ENCODE peak calls at places on chromosomes 1 and 21, in seven cellular contexts. B is NB4, C is mucosa of descending colon, E is OCI-LY7, Y is AG10803, Z is Calu3, P is endothelial cell. J is an unnamed sample.

GRCh38 chr1:204941415-204942338 is 71.0 kb downstream of the NFASC start:
- DNase-seq in P (peak; percentile 85), E (peak; percentile 57), Z (peak; percentile 75), Y (peak; percentile 64), C (peak; percentile 80), B (peak; percentile 57), J (peak; percentile 84)

GRCh38 chr1:150152772-150153461 is 3.2 kb downstream of the PLEKHO1 start:
- DNase-seq in Y (peak; percentile 58), E (no peak), Z (no peak), C (no peak), B (no peak), P (no peak), J (no peak)

GRCh38 chr1:200409203-200409760 is 554 bp downstream of the ZNF281 start:
- DNase-seq in C (peak; percentile 42), E (peak; percentile 38), B (peak; percentile 61), Y (peak; percentile 29), P (peak; percentile 47), Z (no peak), J (peak; percentile 57)

GRCh38 chr1:230307213-230307612 is 118.9 kb downstream of the PGBD5 start:
- DNase-seq in C (no peak), B (no peak), Z (peak; percentile 80), P (no peak), Y (no peak), E (no peak), J (no peak)

GRCh38 chr1:51955797-51956527 is 34.5 kb downstream of the RAB3B start:
- DNase-seq in C (peak; percentile 17), Y (no peak), Z (no peak), B (no peak), E (peak; percentile 57), P (no peak), J (no peak)

GRCh38 chr1:110058591-110058990 is 11.9 kb downstream of the ALX3 start:
- DNase-seq in B (no peak), P (no peak), E (no peak), C (no peak), Y (no peak), Z (no peak), J (no peak)

GRCh38 chr1:219414250-219414649 is 198.7 kb downstream of the ZC3H11B start:
- DNase-seq in B (no peak), Z (no peak), P (no peak), C (no peak), E (no peak), Y (no peak), J (no peak)

GRCh38 chr1:69952691-69953090 is 252.7 kb downstream of the LRRC40 start:
- DNase-seq in Z (no peak), E (no peak), C (no peak), Y (peak; percentile 27), B (no peak), P (no peak), J (no peak)

GRCh38 chr1:184755226-184756065 is 788 bp upstream of the EDEM3 start:
- DNase-seq in P (no peak), C (peak; percentile 49), B (peak; percentile 57), E (peak; percentile 33), Y (peak; percentile 28), Z (peak; percentile 24), J (no peak)

GRCh38 chr1:7680791-7681165 is 90.3 kb upstream of the VAMP3 start:
- DNase-seq in P (no peak), Y (peak; percentile 2), Z (no peak), C (peak; percentile 39), B (no peak), E (no peak), J (no peak)

GRCh38 chr21:45129231-45129923 is 55.0 kb downstream of the ADARB1 start:
- DNase-seq in B (no peak), E (no peak), Y (peak; percentile 57), Z (peak; percentile 11), P (no peak), C (no peak), J (no peak)

GRCh38 chr1:206001476-206001888 is 1.7 kb downstream of the RAB7B start:
- DNase-seq in Z (peak; percentile 48), B (peak; percentile 94), Y (peak; percentile 92), E (no peak), C (no peak), P (no peak), J (no peak)

GRCh38 chr1:25802915-25803314 is 2.9 kb downstream of the SELENON start:
- DNase-seq in C (no peak), B (no peak), Z (no peak), P (no peak), Y (no peak), E (peak; percentile 47), J (no peak)

GRCh38 chr21:31866077-31866511 is 6.7 kb upstream of the HUNK start:
- DNase-seq in E (peak; percentile 73), Z (peak; percentile 89), C (peak; percentile 96), P (peak; percentile 92), B (peak; percentile 80), Y (peak; percentile 75), J (peak; percentile 93)

GRCh38 chr1:84876353-84876752 is 16.7 kb downstream of the LPAR3 start:
- DNase-seq in E (no peak), Y (no peak), P (no peak), C (no peak), B (no peak), Z (no peak), J (no peak)

GRCh38 chr1:910311-910880 is 13.3 kb upstream of the SAMD11 start:
- DNase-seq in C (no peak), P (no peak), Z (no peak), Y (no peak), E (no peak), B (no peak), J (no peak)

GRCh38 chr21:16473965-16474364 is 744.2 kb downstream of the USP25 start:
- DNase-seq in B (no peak), Y (no peak), Z (no peak), P (no peak), E (no peak), C (no peak), J (no peak)

GRCh38 chr1:166197141-166197540 is 30.3 kb upstream of the FAM78B start:
- DNase-seq in E (no peak), C (no peak), Y (no peak), B (no peak), P (no peak), Z (peak; percentile 35), J (no peak)

GRCh38 chr1:32900371-32900955 is 726 bp downstream of the TMEM54 start:
- DNase-seq in E (no peak), P (no peak), Y (no peak), Z (no peak), B (no peak), C (peak; percentile 38), J (no peak)

GRCh38 chr1:200154069-200154767 is 126.7 kb downstream of the NR5A2 start:
- DNase-seq in B (peak; percentile 94), C (peak; percentile 14), Y (no peak), Z (no peak), E (peak; percentile 93), P (peak; percentile 11), J (no peak)

GRCh38 chr21:43193651-43194302 is 25.0 kb downstream of the CRYAA start:
- DNase-seq in E (peak; percentile 28), Z (peak; percentile 12), B (peak; percentile 77), C (no peak), P (no peak), Y (peak; percentile 75), J (no peak)

GRCh38 chr1:172351761-172352161 is 68.7 kb upstream of the C1orf105 start:
- DNase-seq in P (no peak), C (no peak), Y (peak; percentile 74), E (no peak), B (no peak), Z (peak; percentile 44), J (no peak)

GRCh38 chr1:174018565-174018964 is 3.6 kb downstream of the RC3H1 start:
- DNase-seq in B (no peak), Z (no peak), Y (no peak), C (no peak), P (no peak), E (no peak), J (no peak)

GRCh38 chr21:35268817-35269216 is 219.7 kb upstream of the RUNX1 start:
- DNase-seq in Y (no peak), B (no peak), Z (no peak), C (no peak), P (no peak), E (no peak), J (no peak)

GRCh38 chr1:197745911-197746310 is 29.4 kb downstream of the DENND1B start:
- DNase-seq in C (no peak), P (no peak), B (no peak), Z (no peak), E (no peak), Y (no peak), J (no peak)

GRCh38 chr1:156571261-156571958 is 955 bp downstream of the IQGAP3 start:
- DNase-seq in Y (peak; percentile 93), P (no peak), C (peak; percentile 39), E (no peak), B (peak; percentile 41), Z (peak; percentile 58), J (no peak)

GRCh38 chr1:194102607-194103006 is 916.2 kb upstream of the B3GALT2 start:
- DNase-seq in C (peak; percentile 13), Y (no peak), E (peak; percentile 61), B (peak; percentile 7), Z (no peak), P (no peak), J (no peak)
- TF ChIP-seq CTCF in C (no peak), Y (no peak), E (peak; percentile 75), B (no peak), Z (peak; percentile 7), P (no peak), J (no peak)

DNA sequence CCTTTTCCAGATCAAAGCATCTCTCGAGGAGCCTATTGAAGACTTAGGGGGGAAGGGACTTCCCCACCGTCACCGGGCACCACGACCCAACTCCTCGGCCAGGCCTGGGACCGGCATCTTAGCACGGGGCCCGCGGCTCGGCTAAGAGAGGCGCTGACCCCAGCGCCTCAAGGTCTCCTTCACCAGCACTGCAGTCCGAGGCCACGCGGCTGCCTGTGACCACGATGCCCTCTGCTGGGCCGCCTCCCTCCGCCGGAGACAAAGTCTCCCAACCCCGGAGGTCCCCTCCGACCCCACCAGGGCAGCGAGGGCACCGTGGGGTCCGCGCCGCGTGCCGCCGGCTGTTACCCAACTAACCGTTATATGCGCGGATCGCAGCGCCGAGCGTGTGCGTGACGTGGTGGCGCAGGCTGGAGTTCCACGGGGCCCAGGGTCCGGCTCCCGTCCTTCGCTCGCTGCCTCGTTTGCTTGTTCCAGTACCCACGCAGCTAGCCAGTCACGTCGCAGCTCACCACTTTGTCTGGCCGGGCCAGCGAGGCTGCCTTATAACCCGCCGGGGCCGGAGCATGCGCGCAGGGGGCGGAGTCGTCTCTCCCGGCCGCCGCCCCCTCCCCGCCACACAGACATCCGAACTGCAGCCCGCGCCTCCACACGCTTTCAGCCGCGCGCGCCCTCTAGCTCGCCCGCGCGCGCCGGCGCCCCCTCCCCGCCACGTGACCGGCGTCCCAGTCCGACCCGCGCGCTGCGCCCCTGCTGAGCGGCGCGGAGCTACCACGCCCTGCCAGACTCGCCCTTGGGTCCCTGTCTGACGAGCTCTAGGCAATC is at the start of gene SLC16A1:
- DNase-seq in P (peak; percentile 93), Y (peak; percentile 93), C (peak; percentile 92), Z (peak; percentile 87), E (peak; percentile 94), B (peak; percentile 95), J (peak; percentile 95)
- TF ChIP-seq CTCF in P (no peak), Y (peak; percentile 36), C (no peak), Z (no peak), E (peak; percentile 35), B (no peak), J (no peak)

GRCh38 chr1:24567792-24568388 is 12.0 kb downstream of the NCMAP start:
- DNase-seq in Z (peak; percentile 75), C (peak; percentile 73), E (no peak), P (no peak), B (peak; percentile 10), Y (peak; percentile 11), J (peak; percentile 34)
- TF ChIP-seq CTCF in Z (no peak), C (no peak), E (peak; percentile 19), P (no peak), B (no peak), Y (no peak), J (no peak)

GRCh38 chr1:87463917-87464565 is 135.4 kb downstream of the LMO4 start:
- DNase-seq in P (no peak), B (no peak), C (no peak), Z (no peak), Y (no peak), E (no peak), J (no peak)
- TF ChIP-seq CTCF in P (no peak), B (no peak), C (no peak), Z (no peak), Y (no peak), E (no peak), J (no peak)

J was measured in nephron progenitor cell.